ENCODE peak calls at places on chromosome 16, in six cellular contexts. O is upper lobe of left lung; F is naive thymus-derived CD4-positive, alpha-beta T cell; A is right cardiac atrium; Y is heart right ventricle; N is HCT116. C is an unnamed sample.

GRCh38 chr16:19382887-19383816 is 34.5 kb upstream of the TMC5 start:
- ATAC-seq in F (no peak), N (no peak), Y (no peak), A (no peak), O (peak; percentile 43), C (no peak)

GRCh38 chr16:16048904-16049582 is 99.6 kb downstream of the ABCC1 start:
- ATAC-seq in O (no peak), F (no peak), A (peak; percentile 92), Y (peak; percentile 87), N (peak; percentile 94), C (no peak)

GRCh38 chr16:82195917-82196494 is 26.0 kb upstream of the MPHOSPH6 start:
- ATAC-seq in O (peak; percentile 57), N (no peak), A (no peak), Y (peak; percentile 40), F (peak; percentile 12), C (peak; percentile 39)

GRCh38 chr16:9275386-9275785 is 183.9 kb downstream of the HAPSTR1 start:
- ATAC-seq in Y (no peak), A (no peak), O (no peak), F (no peak), N (no peak), C (no peak)

GRCh38 chr16:75096730-75097129 is 19.9 kb downstream of the LDHD start:
- ATAC-seq in O (no peak), F (no peak), A (no peak), Y (no peak), N (peak; percentile 82), C (no peak)

GRCh38 chr16:75130150-75130771 is 13.7 kb upstream of the LDHD start:
- ATAC-seq in F (no peak), N (peak; percentile 71), Y (no peak), O (no peak), A (no peak), C (no peak)

GRCh38 chr16:75566889-75567255 is 693 bp downstream of the GABARAPL2 start:
- ATAC-seq in A (peak; percentile 14), O (peak; percentile 37), Y (peak; percentile 11), N (peak; percentile 21), F (peak; percentile 1), C (no peak)

GRCh38 chr16:8229011-8229520 is 361.2 kb downstream of the TMEM114 start:
- ATAC-seq in O (no peak), N (no peak), F (no peak), Y (no peak), A (no peak), C (no peak)

GRCh38 chr16:87226926-87227650 is 90.1 kb downstream of the C16orf95 start:
- ATAC-seq in A (peak; percentile 51), N (no peak), Y (peak; percentile 33), O (peak; percentile 65), F (no peak), C (peak; percentile 61)

GRCh38 chr16:74437-75318 is 2.2 kb upstream of the RHBDF1 start:
- ATAC-seq in N (no peak), F (no peak), O (no peak), Y (no peak), A (no peak), C (no peak)

GRCh38 chr16:1345651-1346421 is 5.8 kb downstream of the TSR3 start:
- ATAC-seq in Y (no peak), A (no peak), O (no peak), F (no peak), N (no peak), C (no peak)

GRCh38 chr16:66386629-66387622 is 20.4 kb downstream of the CDH5 start:
- ATAC-seq in A (no peak), F (no peak), O (no peak), Y (no peak), N (no peak), C (no peak)

GRCh38 chr16:72291531-72291981 is 119.6 kb upstream of the PMFBP1 start:
- ATAC-seq in N (peak; percentile 90), A (peak; percentile 52), Y (no peak), F (no peak), O (peak; percentile 90), C (peak; percentile 88)
- H3K4me3 ChIP-seq in N (peak overlapping the region; percentile 35), A (no peak overlapping the region), Y (no peak overlapping the region), F (no peak overlapping the region), O (no peak overlapping the region), C (no peak overlapping the region)

DNA sequence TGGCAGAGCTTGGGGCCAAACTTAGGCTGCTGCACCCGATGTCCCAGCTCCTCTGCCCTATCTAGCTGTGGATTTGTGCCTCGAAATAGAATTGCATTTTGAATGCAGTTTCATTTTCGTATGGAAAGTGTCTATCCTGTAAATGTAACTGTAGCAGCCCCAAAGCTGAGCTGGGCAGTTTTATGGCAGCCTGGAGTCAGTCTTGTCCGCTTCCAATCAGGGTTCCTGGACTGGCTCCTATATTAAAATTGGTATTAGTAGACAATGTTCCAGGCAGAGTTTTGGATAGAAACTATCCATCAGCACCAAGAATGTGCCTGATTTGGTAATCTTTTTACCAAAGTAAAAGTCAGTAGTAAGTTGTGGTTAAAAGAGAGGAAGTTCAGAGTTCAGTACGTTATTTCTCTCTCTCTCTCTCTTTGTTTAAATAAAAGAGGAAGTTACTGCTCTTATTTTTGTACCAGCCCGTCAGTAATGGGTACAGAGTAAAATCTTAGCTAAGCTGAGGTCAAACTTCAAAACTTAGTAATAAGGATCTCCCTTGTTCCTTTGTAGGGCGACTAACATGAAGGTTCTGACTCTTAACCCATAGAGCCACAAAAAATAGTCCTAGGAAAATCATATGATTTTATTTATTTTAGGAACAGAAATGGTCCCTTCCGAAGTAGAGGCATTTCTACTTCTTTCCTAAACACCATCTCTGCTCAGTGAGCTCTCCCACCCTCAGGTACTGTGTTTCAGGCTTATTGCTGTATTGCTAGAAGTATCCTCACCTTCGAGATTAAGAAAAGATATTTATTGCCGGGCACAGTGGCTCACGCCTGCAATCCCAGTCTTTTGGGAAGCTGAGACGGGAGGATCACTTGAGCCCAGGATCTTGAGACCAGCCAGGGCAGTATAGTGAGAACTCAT is 28.0 kb downstream of the PRKCB start:
- ATAC-seq in F (peak; percentile 92), Y (no peak), N (no peak), A (peak; percentile 33), O (peak; percentile 79), C (no peak)
- H3K27me3 ChIP-seq in F (no peaks in the 10 kb centered on the region), Y (peaks cover 33% of the 10 kb centered on the region), N (peaks cover 64% of the 10 kb centered on the region), A (no peaks in the 10 kb centered on the region), O (no peaks in the 10 kb centered on the region), C (peaks cover 4% of the 10 kb centered on the region)

GRCh38 chr16:48959204-48959603 is 322.4 kb downstream of the CBLN1 start:
- ATAC-seq in A (no peak), O (no peak), Y (no peak), N (peak; percentile 12), F (no peak), C (no peak)

GRCh38 chr16:48961546-48961945 is 320.1 kb downstream of the CBLN1 start:
- ATAC-seq in N (no peak), F (no peak), O (no peak), Y (no peak), A (no peak), C (no peak)

GRCh38 chr16:48960830-48961229 is 320.8 kb downstream of the CBLN1 start:
- ATAC-seq in N (no peak), Y (no peak), A (no peak), F (no peak), O (no peak), C (no peak)

GRCh38 chr16:48958681-48959080 is 323.0 kb downstream of the CBLN1 start:
- ATAC-seq in F (no peak), N (no peak), Y (no peak), O (no peak), A (peak; percentile 41), C (no peak)

GRCh38 chr16:48959747-48960146 is 321.9 kb downstream of the CBLN1 start:
- ATAC-seq in F (no peak), N (no peak), Y (no peak), A (no peak), O (no peak), C (no peak)
- H3K4me1 ChIP-seq in F (no peaks in the 10 kb centered on the region), N (peaks cover 68% of the 10 kb centered on the region), Y (peaks cover 17% of the 10 kb centered on the region), A (no peaks in the 10 kb centered on the region), O (no peaks in the 10 kb centered on the region), C (no peaks in the 10 kb centered on the region)

DNA sequence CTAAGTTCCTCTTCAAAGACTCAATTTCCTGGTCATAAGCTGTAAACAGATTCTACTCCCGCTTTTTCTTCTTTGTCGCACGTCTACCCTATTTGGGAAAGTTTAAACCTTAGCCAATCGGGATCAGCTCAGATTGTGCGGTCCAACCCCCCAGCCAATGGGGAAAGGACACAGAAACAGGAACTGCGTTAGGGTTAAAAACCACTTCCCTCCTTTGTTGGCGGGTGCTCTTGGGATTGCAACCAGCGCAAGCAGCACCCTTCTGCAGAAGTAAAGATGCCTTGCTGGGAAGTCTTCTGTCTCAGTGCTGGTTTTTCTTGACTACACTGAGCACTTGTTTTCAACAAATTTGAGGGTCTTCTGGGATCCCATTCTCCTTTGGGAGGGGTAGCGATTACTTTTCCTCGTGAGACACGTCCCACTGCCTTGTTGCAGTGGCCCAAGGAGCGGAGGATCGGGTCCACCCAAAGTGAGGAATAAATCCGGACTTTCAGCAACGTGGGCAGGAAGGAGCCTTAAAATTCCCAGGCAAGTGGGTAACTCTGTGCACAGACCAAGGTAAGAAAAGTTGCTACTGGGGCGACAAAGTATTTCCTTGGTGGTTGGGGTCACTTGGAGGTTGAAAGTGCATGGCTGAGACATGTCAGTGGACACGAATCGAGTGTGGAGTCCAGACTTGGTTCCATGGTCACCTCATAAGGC is 1.0 kb upstream of the YPEL3 start:
- ATAC-seq in O (no peak), F (no peak), N (no peak), A (no peak), Y (no peak), C (no peak)
- H3K4me3 ChIP-seq in O (peak overlapping the region; percentile 80), F (peak overlapping the region; percentile 52), N (no peak overlapping the region), A (no peak overlapping the region), Y (peak overlapping the region; percentile 74), C (peak overlapping the region; percentile 30)

GRCh38 chr16:88978608-88979346 is 1.8 kb upstream of the CBFA2T3 start:
- ATAC-seq in N (no peak), F (peak; percentile 50), A (no peak), O (no peak), Y (no peak), C (no peak)
- H3K27me3 ChIP-seq in N (peaks cover 7% of the 10 kb centered on the region), F (no peaks in the 10 kb centered on the region), A (no peaks in the 10 kb centered on the region), O (no peaks in the 10 kb centered on the region), Y (peaks cover 17% of the 10 kb centered on the region), C (peaks cover 87% of the 10 kb centered on the region)

DNA sequence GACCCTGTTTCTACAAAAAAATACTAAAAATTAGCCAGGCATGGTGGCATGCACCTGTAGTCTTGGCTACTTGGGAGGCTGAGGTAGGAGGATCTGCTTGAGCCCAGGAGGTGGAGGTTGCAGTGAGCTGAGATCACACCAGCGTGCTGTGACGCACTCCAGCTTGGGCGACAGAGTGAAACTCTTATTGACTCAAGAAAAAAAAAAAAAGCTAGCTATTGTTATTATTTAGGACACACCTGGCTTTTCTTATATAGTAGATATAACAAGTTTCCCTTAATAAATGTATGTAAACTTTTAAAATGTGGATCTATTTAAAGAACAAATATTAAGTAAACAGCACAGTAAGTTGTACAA is 1.8 kb downstream of the RABEP2 start:
- ATAC-seq in A (no peak), F (no peak), N (no peak), O (no peak), Y (no peak), C (no peak)
- H3K4me1 ChIP-seq in A (no peaks in the 10 kb centered on the region), F (peaks cover 7% of the 10 kb centered on the region), N (peaks cover 20% of the 10 kb centered on the region), O (peaks cover 13% of the 10 kb centered on the region), Y (peaks cover 12% of the 10 kb centered on the region), C (no peaks in the 10 kb centered on the region)